ENCODE peak calls at places on chromosomes 2 and 18, in eight cellular contexts. One of them, this sample, is unnamed.
A peak's percentile ranks its signal among the peaks of the same experiment; 100 is the strongest.

GRCh38 chr18:46060359-46060841 is 11.7 kb downstream of the PSTPIP2 start:
- DNase-seq in fibroblast of pulmonary artery: no peak
- DNase-seq in stimulated activated CD4-positive, alpha-beta T cell treated with anti-CD3 and anti-CD28 coated beads, Interleukin-2, amount 100 ng/mL, for 48 hours: no peak
- DNase-seq in CD8-positive, alpha-beta T cell: no peak
- DNase-seq in CD8-positive, alpha-beta memory T cell: no peak
- DNase-seq in Peyer's patch: no peak
- DNase-seq in heart right ventricle: no peak
- DNase-seq in left cardiac atrium: no peak
- DNase-seq in this sample: no peak

GRCh38 chr2:132615329-132616085 is 54.5 kb downstream of the LYPD1 start:
- DNase-seq in fibroblast of pulmonary artery: no peak
- DNase-seq in stimulated activated CD4-positive, alpha-beta T cell treated with anti-CD3 and anti-CD28 coated beads, Interleukin-2, amount 100 ng/mL, for 48 hours: no peak
- DNase-seq in CD8-positive, alpha-beta T cell: no peak
- DNase-seq in CD8-positive, alpha-beta memory T cell: no peak
- DNase-seq in Peyer's patch: no peak
- DNase-seq in heart right ventricle: no peak
- DNase-seq in left cardiac atrium: no peak
- DNase-seq in this sample: no peak

GRCh38 chr2:88638743-88639142 is 11.5 kb upstream of the EIF2AK3 start:
- DNase-seq in fibroblast of pulmonary artery: no peak
- DNase-seq in stimulated activated CD4-positive, alpha-beta T cell treated with anti-CD3 and anti-CD28 coated beads, Interleukin-2, amount 100 ng/mL, for 48 hours: no peak
- DNase-seq in CD8-positive, alpha-beta T cell: no peak
- DNase-seq in CD8-positive, alpha-beta memory T cell: peak; percentile 50
- DNase-seq in Peyer's patch: no peak
- DNase-seq in heart right ventricle: no peak
- DNase-seq in left cardiac atrium: no peak
- DNase-seq in this sample: no peak

GRCh38 chr2:237205551-237205950 is 119.9 kb downstream of the COPS8 start:
- DNase-seq in fibroblast of pulmonary artery: no peak
- DNase-seq in stimulated activated CD4-positive, alpha-beta T cell treated with anti-CD3 and anti-CD28 coated beads, Interleukin-2, amount 100 ng/mL, for 48 hours: no peak
- DNase-seq in CD8-positive, alpha-beta T cell: no peak
- DNase-seq in CD8-positive, alpha-beta memory T cell: no peak
- DNase-seq in Peyer's patch: no peak
- DNase-seq in heart right ventricle: no peak
- DNase-seq in left cardiac atrium: no peak
- DNase-seq in this sample: no peak

GRCh38 chr2:8656160-8656641 is 25.7 kb upstream of the ID2 start:
- DNase-seq in fibroblast of pulmonary artery: no peak
- DNase-seq in stimulated activated CD4-positive, alpha-beta T cell treated with anti-CD3 and anti-CD28 coated beads, Interleukin-2, amount 100 ng/mL, for 48 hours: no peak
- DNase-seq in CD8-positive, alpha-beta T cell: no peak
- DNase-seq in CD8-positive, alpha-beta memory T cell: no peak
- DNase-seq in Peyer's patch: no peak
- DNase-seq in heart right ventricle: no peak
- DNase-seq in left cardiac atrium: no peak
- DNase-seq in this sample: no peak

GRCh38 chr2:240346015-240346752 is 89.3 kb upstream of the GPC1 start:
- DNase-seq in fibroblast of pulmonary artery: no peak
- DNase-seq in stimulated activated CD4-positive, alpha-beta T cell treated with anti-CD3 and anti-CD28 coated beads, Interleukin-2, amount 100 ng/mL, for 48 hours: no peak
- DNase-seq in CD8-positive, alpha-beta T cell: no peak
- DNase-seq in CD8-positive, alpha-beta memory T cell: no peak
- DNase-seq in Peyer's patch: no peak
- DNase-seq in heart right ventricle: no peak
- DNase-seq in left cardiac atrium: peak; percentile 13
- DNase-seq in this sample: no peak

GRCh38 chr18:79549638-79550000 is 130.0 kb upstream of the CTDP1 start:
- DNase-seq in fibroblast of pulmonary artery: no peak
- DNase-seq in stimulated activated CD4-positive, alpha-beta T cell treated with anti-CD3 and anti-CD28 coated beads, Interleukin-2, amount 100 ng/mL, for 48 hours: no peak
- DNase-seq in CD8-positive, alpha-beta T cell: no peak
- DNase-seq in CD8-positive, alpha-beta memory T cell: no peak
- DNase-seq in Peyer's patch: no peak
- DNase-seq in heart right ventricle: no peak
- DNase-seq in left cardiac atrium: no peak
- DNase-seq in this sample: no peak

GRCh38 chr18:355678-356077 is 87.8 kb upstream of the THOC1 start:
- DNase-seq in fibroblast of pulmonary artery: no peak
- DNase-seq in stimulated activated CD4-positive, alpha-beta T cell treated with anti-CD3 and anti-CD28 coated beads, Interleukin-2, amount 100 ng/mL, for 48 hours: no peak
- DNase-seq in CD8-positive, alpha-beta T cell: no peak
- DNase-seq in CD8-positive, alpha-beta memory T cell: no peak
- DNase-seq in Peyer's patch: no peak
- DNase-seq in heart right ventricle: no peak
- DNase-seq in left cardiac atrium: no peak
- DNase-seq in this sample: no peak

GRCh38 chr2:96527990-96528679 is 8.4 kb upstream of the ARID5A start:
- DNase-seq in fibroblast of pulmonary artery: peak; percentile 66
- DNase-seq in stimulated activated CD4-positive, alpha-beta T cell treated with anti-CD3 and anti-CD28 coated beads, Interleukin-2, amount 100 ng/mL, for 48 hours: peak; percentile 65
- DNase-seq in CD8-positive, alpha-beta T cell: no peak
- DNase-seq in CD8-positive, alpha-beta memory T cell: peak; percentile 67
- DNase-seq in Peyer's patch: peak; percentile 74
- DNase-seq in heart right ventricle: peak; percentile 74
- DNase-seq in left cardiac atrium: peak; percentile 86
- DNase-seq in this sample: peak; percentile 51

GRCh38 chr2:24597181-24597870 is 106.3 kb downstream of the NCOA1 start:
- DNase-seq in fibroblast of pulmonary artery: no peak
- DNase-seq in stimulated activated CD4-positive, alpha-beta T cell treated with anti-CD3 and anti-CD28 coated beads, Interleukin-2, amount 100 ng/mL, for 48 hours: no peak
- DNase-seq in CD8-positive, alpha-beta T cell: no peak
- DNase-seq in CD8-positive, alpha-beta memory T cell: no peak
- DNase-seq in Peyer's patch: no peak
- DNase-seq in heart right ventricle: no peak
- DNase-seq in left cardiac atrium: no peak
- DNase-seq in this sample: no peak

GRCh38 chr18:76126327-76126726 is 368.7 kb downstream of the ZNF516 start:
- DNase-seq in fibroblast of pulmonary artery: no peak
- DNase-seq in stimulated activated CD4-positive, alpha-beta T cell treated with anti-CD3 and anti-CD28 coated beads, Interleukin-2, amount 100 ng/mL, for 48 hours: no peak
- DNase-seq in CD8-positive, alpha-beta T cell: no peak
- DNase-seq in CD8-positive, alpha-beta memory T cell: no peak
- DNase-seq in Peyer's patch: no peak
- DNase-seq in heart right ventricle: peak; percentile 10
- DNase-seq in left cardiac atrium: no peak
- DNase-seq in this sample: no peak

GRCh38 chr18:70288851-70289328 is at the start of gene SOCS6:
- DNase-seq in fibroblast of pulmonary artery: peak; percentile 68
- DNase-seq in stimulated activated CD4-positive, alpha-beta T cell treated with anti-CD3 and anti-CD28 coated beads, Interleukin-2, amount 100 ng/mL, for 48 hours: peak; percentile 12
- DNase-seq in CD8-positive, alpha-beta T cell: no peak
- DNase-seq in CD8-positive, alpha-beta memory T cell: no peak
- DNase-seq in Peyer's patch: peak; percentile 69
- DNase-seq in heart right ventricle: peak; percentile 59
- DNase-seq in left cardiac atrium: peak; percentile 74
- DNase-seq in this sample: peak; percentile 88

GRCh38 chr2:74502720-74503505 is 3.5 kb upstream of the LBX2 start:
- DNase-seq in fibroblast of pulmonary artery: peak; percentile 89
- DNase-seq in stimulated activated CD4-positive, alpha-beta T cell treated with anti-CD3 and anti-CD28 coated beads, Interleukin-2, amount 100 ng/mL, for 48 hours: no peak
- DNase-seq in CD8-positive, alpha-beta T cell: no peak
- DNase-seq in CD8-positive, alpha-beta memory T cell: no peak
- DNase-seq in Peyer's patch: peak; percentile 93
- DNase-seq in heart right ventricle: peak; percentile 83
- DNase-seq in left cardiac atrium: peak; percentile 92
- DNase-seq in this sample: peak; percentile 86

GRCh38 chr2:38394903-38395341 is 17.8 kb upstream of the ATL2 start:
- DNase-seq in fibroblast of pulmonary artery: no peak
- DNase-seq in stimulated activated CD4-positive, alpha-beta T cell treated with anti-CD3 and anti-CD28 coated beads, Interleukin-2, amount 100 ng/mL, for 48 hours: no peak
- DNase-seq in CD8-positive, alpha-beta T cell: no peak
- DNase-seq in CD8-positive, alpha-beta memory T cell: no peak
- DNase-seq in Peyer's patch: no peak
- DNase-seq in heart right ventricle: no peak
- DNase-seq in left cardiac atrium: no peak
- DNase-seq in this sample: no peak

GRCh38 chr18:907171-907879 is 2.7 kb downstream of the ADCYAP1 start:
- DNase-seq in fibroblast of pulmonary artery: no peak
- DNase-seq in stimulated activated CD4-positive, alpha-beta T cell treated with anti-CD3 and anti-CD28 coated beads, Interleukin-2, amount 100 ng/mL, for 48 hours: peak; percentile 15
- DNase-seq in CD8-positive, alpha-beta T cell: no peak
- DNase-seq in CD8-positive, alpha-beta memory T cell: no peak
- DNase-seq in Peyer's patch: no peak
- DNase-seq in heart right ventricle: no peak
- DNase-seq in left cardiac atrium: peak; percentile 25
- DNase-seq in this sample: peak; percentile 34

GRCh38 chr2:48358982-48359381 is 171.0 kb upstream of the STON1 start:
- DNase-seq in fibroblast of pulmonary artery: no peak
- DNase-seq in stimulated activated CD4-positive, alpha-beta T cell treated with anti-CD3 and anti-CD28 coated beads, Interleukin-2, amount 100 ng/mL, for 48 hours: no peak
- DNase-seq in CD8-positive, alpha-beta T cell: no peak
- DNase-seq in CD8-positive, alpha-beta memory T cell: no peak
- DNase-seq in Peyer's patch: no peak
- DNase-seq in heart right ventricle: no peak
- DNase-seq in left cardiac atrium: no peak
- DNase-seq in this sample: no peak

GRCh38 chr18:10291568-10291981 is 162.9 kb upstream of the APCDD1 start:
- DNase-seq in fibroblast of pulmonary artery: no peak
- DNase-seq in stimulated activated CD4-positive, alpha-beta T cell treated with anti-CD3 and anti-CD28 coated beads, Interleukin-2, amount 100 ng/mL, for 48 hours: no peak
- DNase-seq in CD8-positive, alpha-beta T cell: no peak
- DNase-seq in CD8-positive, alpha-beta memory T cell: no peak
- DNase-seq in Peyer's patch: no peak
- DNase-seq in heart right ventricle: no peak
- DNase-seq in left cardiac atrium: peak; percentile 42
- DNase-seq in this sample: no peak

GRCh38 chr2:65300134-65300771 is 72.6 kb downstream of the ACTR2 start:
- DNase-seq in fibroblast of pulmonary artery: peak; percentile 51
- DNase-seq in stimulated activated CD4-positive, alpha-beta T cell treated with anti-CD3 and anti-CD28 coated beads, Interleukin-2, amount 100 ng/mL, for 48 hours: no peak
- DNase-seq in CD8-positive, alpha-beta T cell: no peak
- DNase-seq in CD8-positive, alpha-beta memory T cell: no peak
- DNase-seq in Peyer's patch: peak; percentile 68
- DNase-seq in heart right ventricle: peak; percentile 72
- DNase-seq in left cardiac atrium: peak; percentile 81
- DNase-seq in this sample: no peak

GRCh38 chr2:105337122-105338019 is at the start of gene C2orf49:
- DNase-seq in fibroblast of pulmonary artery: peak; percentile 86
- DNase-seq in stimulated activated CD4-positive, alpha-beta T cell treated with anti-CD3 and anti-CD28 coated beads, Interleukin-2, amount 100 ng/mL, for 48 hours: peak; percentile 88
- DNase-seq in CD8-positive, alpha-beta T cell: peak; percentile 76
- DNase-seq in CD8-positive, alpha-beta memory T cell: peak; percentile 92
- DNase-seq in Peyer's patch: peak; percentile 93
- DNase-seq in heart right ventricle: peak; percentile 91
- DNase-seq in left cardiac atrium: peak; percentile 92
- DNase-seq in this sample: peak; percentile 85

GRCh38 chr2:152298754-152299153 is 36.2 kb upstream of the FMNL2 start:
- DNase-seq in fibroblast of pulmonary artery: peak; percentile 49
- DNase-seq in stimulated activated CD4-positive, alpha-beta T cell treated with anti-CD3 and anti-CD28 coated beads, Interleukin-2, amount 100 ng/mL, for 48 hours: no peak
- DNase-seq in CD8-positive, alpha-beta T cell: no peak
- DNase-seq in CD8-positive, alpha-beta memory T cell: no peak
- DNase-seq in Peyer's patch: no peak
- DNase-seq in heart right ventricle: no peak
- DNase-seq in left cardiac atrium: no peak
- DNase-seq in this sample: no peak

GRCh38 chr2:135485441-135485840 is 45.6 kb downstream of the ZRANB3 start:
- DNase-seq in fibroblast of pulmonary artery: no peak
- DNase-seq in stimulated activated CD4-positive, alpha-beta T cell treated with anti-CD3 and anti-CD28 coated beads, Interleukin-2, amount 100 ng/mL, for 48 hours: no peak
- DNase-seq in CD8-positive, alpha-beta T cell: no peak
- DNase-seq in CD8-positive, alpha-beta memory T cell: no peak
- DNase-seq in Peyer's patch: no peak
- DNase-seq in heart right ventricle: no peak
- DNase-seq in left cardiac atrium: no peak
- DNase-seq in this sample: no peak

GRCh38 chr2:216445489-216445888 is 33.2 kb downstream of the SMARCAL1 start:
- DNase-seq in fibroblast of pulmonary artery: no peak
- DNase-seq in stimulated activated CD4-positive, alpha-beta T cell treated with anti-CD3 and anti-CD28 coated beads, Interleukin-2, amount 100 ng/mL, for 48 hours: no peak
- DNase-seq in CD8-positive, alpha-beta T cell: no peak
- DNase-seq in CD8-positive, alpha-beta memory T cell: no peak
- DNase-seq in Peyer's patch: no peak
- DNase-seq in heart right ventricle: no peak
- DNase-seq in left cardiac atrium: no peak
- DNase-seq in this sample: no peak

GRCh38 chr18:3256693-3257626 is 5.0 kb upstream of the MYL12B start:
- DNase-seq in fibroblast of pulmonary artery: peak; percentile 55
- DNase-seq in stimulated activated CD4-positive, alpha-beta T cell treated with anti-CD3 and anti-CD28 coated beads, Interleukin-2, amount 100 ng/mL, for 48 hours: no peak
- DNase-seq in CD8-positive, alpha-beta T cell: no peak
- DNase-seq in CD8-positive, alpha-beta memory T cell: no peak
- DNase-seq in Peyer's patch: no peak
- DNase-seq in heart right ventricle: no peak
- DNase-seq in left cardiac atrium: no peak
- DNase-seq in this sample: no peak

GRCh38 chr2:98484121-98484557 is 39.5 kb downstream of the INPP4A start:
- DNase-seq in fibroblast of pulmonary artery: no peak
- DNase-seq in stimulated activated CD4-positive, alpha-beta T cell treated with anti-CD3 and anti-CD28 coated beads, Interleukin-2, amount 100 ng/mL, for 48 hours: no peak
- DNase-seq in CD8-positive, alpha-beta T cell: no peak
- DNase-seq in CD8-positive, alpha-beta memory T cell: no peak
- DNase-seq in Peyer's patch: peak; percentile 58
- DNase-seq in heart right ventricle: no peak
- DNase-seq in left cardiac atrium: no peak
- DNase-seq in this sample: no peak